ENCODE peak calls at places on chromosomes 13 and 19, in seven cellular contexts. One of them, this sample, is unnamed.

GRCh38 chr19:29260477-29261317 is 47.7 kb upstream of the UQCRFS1 start:
- DNase-seq in stomach: no peak
- DNase-seq in EL: peak
- DNase-seq in activated CD4-positive, alpha-beta T cell treated with anti-CD3 and anti-CD28 coated beads for 4 hours: no peak
- DNase-seq in neural progenitor cell: peak
- DNase-seq in IMR-90: peak
- DNase-seq in effector memory CD8-positive, alpha-beta T cell: peak
- DNase-seq in this sample: no peak

GRCh38 chr19:47210689-47211316 is 20.2 kb downstream of the BBC3 start:
- DNase-seq in stomach: peak
- DNase-seq in EL: peak
- DNase-seq in activated CD4-positive, alpha-beta T cell treated with anti-CD3 and anti-CD28 coated beads for 4 hours: peak
- DNase-seq in neural progenitor cell: peak
- DNase-seq in IMR-90: peak
- DNase-seq in effector memory CD8-positive, alpha-beta T cell: peak
- DNase-seq in this sample: peak

GRCh38 chr19:23787106-23787505 is 28.4 kb upstream of the ZNF681 start:
- DNase-seq in stomach: no peak
- DNase-seq in EL: peak
- DNase-seq in activated CD4-positive, alpha-beta T cell treated with anti-CD3 and anti-CD28 coated beads for 4 hours: no peak
- DNase-seq in neural progenitor cell: no peak
- DNase-seq in IMR-90: peak
- DNase-seq in effector memory CD8-positive, alpha-beta T cell: no peak
- DNase-seq in this sample: no peak

GRCh38 chr19:38661996-38662395 is 14.5 kb downstream of the ACTN4 start:
- DNase-seq in stomach: peak
- DNase-seq in EL: no peak
- DNase-seq in activated CD4-positive, alpha-beta T cell treated with anti-CD3 and anti-CD28 coated beads for 4 hours: no peak
- DNase-seq in neural progenitor cell: no peak
- DNase-seq in IMR-90: no peak
- DNase-seq in effector memory CD8-positive, alpha-beta T cell: no peak
- DNase-seq in this sample: no peak

GRCh38 chr13:36344886-36345437 is 1.2 kb downstream of the SPART start:
- DNase-seq in stomach: no peak
- DNase-seq in EL: peak
- DNase-seq in activated CD4-positive, alpha-beta T cell treated with anti-CD3 and anti-CD28 coated beads for 4 hours: no peak
- DNase-seq in neural progenitor cell: peak
- DNase-seq in IMR-90: no peak
- DNase-seq in effector memory CD8-positive, alpha-beta T cell: no peak
- DNase-seq in this sample: no peak

GRCh38 chr13:60645552-60646138 is 248.6 kb downstream of the TDRD3 start:
- DNase-seq in stomach: no peak
- DNase-seq in EL: no peak
- DNase-seq in activated CD4-positive, alpha-beta T cell treated with anti-CD3 and anti-CD28 coated beads for 4 hours: no peak
- DNase-seq in neural progenitor cell: no peak
- DNase-seq in IMR-90: no peak
- DNase-seq in effector memory CD8-positive, alpha-beta T cell: no peak
- DNase-seq in this sample: no peak

GRCh38 chr19:29547361-29547960 is 21.7 kb downstream of the VSTM2B start:
- DNase-seq in stomach: peak
- DNase-seq in EL: no peak
- DNase-seq in activated CD4-positive, alpha-beta T cell treated with anti-CD3 and anti-CD28 coated beads for 4 hours: no peak
- DNase-seq in neural progenitor cell: no peak
- DNase-seq in IMR-90: no peak
- DNase-seq in effector memory CD8-positive, alpha-beta T cell: no peak
- DNase-seq in this sample: no peak

GRCh38 chr13:25489238-25489637 is 117.5 kb downstream of the ATP8A2 start:
- DNase-seq in stomach: no peak
- DNase-seq in EL: no peak
- DNase-seq in activated CD4-positive, alpha-beta T cell treated with anti-CD3 and anti-CD28 coated beads for 4 hours: no peak
- DNase-seq in neural progenitor cell: peak
- DNase-seq in IMR-90: no peak
- DNase-seq in effector memory CD8-positive, alpha-beta T cell: no peak
- DNase-seq in this sample: no peak